ENCODE peak calls at places on chromosomes 3 and 15, in seven cellular contexts. D is AG04450, C is activated T-cell treated with anti-CD3 and anti-CD28 coated beads for 1 hour, Y is right cardiac atrium, Z is IMR-90, L is Kasumi-1, T is PC-3. J is an unnamed sample.

GRCh38 chr3:124142389-124142970 is 150.6 kb upstream of the ROPN1 start:
- DNase-seq in L (no peak), Z (no peak), D (no peak), T (no peak), C (no peak), Y (no peak), J (no peak)

GRCh38 chr3:131072099-131072559 is 45.5 kb downstream of the NEK11 start:
- DNase-seq in C (no peak), T (no peak), L (peak), D (no peak), Y (no peak), Z (peak), J (peak)

GRCh38 chr15:43251185-43251862 is 15.4 kb downstream of the TGM5 start:
- DNase-seq in C (no peak), Z (no peak), T (no peak), L (no peak), D (no peak), Y (no peak), J (no peak)

GRCh38 chr3:133949438-133949837 is 53.8 kb upstream of the RAB6B start:
- DNase-seq in Y (no peak), C (no peak), T (no peak), Z (peak), L (no peak), D (no peak), J (peak)

GRCh38 chr3:77687545-77687944 is 647.6 kb downstream of the ROBO2 start:
- DNase-seq in T (no peak), L (no peak), Z (no peak), C (no peak), Y (no peak), D (no peak), J (no peak)

GRCh38 chr3:8764528-8764927 is 4.9 kb downstream of the OXTR start:
- DNase-seq in T (no peak), D (no peak), C (no peak), L (no peak), Z (no peak), Y (no peak), J (no peak)

GRCh38 chr3:10551821-10552630 is 46.6 kb upstream of the ATP2B2 start:
- DNase-seq in Y (peak), L (peak), T (peak), C (peak), D (no peak), Z (peak), J (no peak)

GRCh38 chr3:7461202-7461825 is 600.4 kb downstream of the GRM7 start:
- DNase-seq in D (no peak), L (no peak), Z (no peak), Y (no peak), C (no peak), T (no peak), J (no peak)

GRCh38 chr15:95486224-95486623 is 844.3 kb upstream of the NR2F2 start:
- DNase-seq in Y (no peak), L (no peak), C (no peak), Z (no peak), T (no peak), D (no peak), J (no peak)

GRCh38 chr3:127988770-127989518 is 63.3 kb upstream of the SEC61A1 start:
- DNase-seq in C (no peak), T (peak), Y (no peak), D (no peak), Z (no peak), L (no peak), J (peak)

GRCh38 chr3:54008744-54009143 is 113.6 kb upstream of the CACNA2D3 start:
- DNase-seq in L (no peak), T (no peak), C (no peak), Z (no peak), Y (no peak), D (no peak), J (no peak)

GRCh38 chr15:38182900-38183299 is 69.7 kb upstream of the SPRED1 start:
- DNase-seq in D (no peak), Y (no peak), Z (no peak), C (no peak), T (no peak), L (no peak), J (no peak)

GRCh38 chr15:69390575-69390974 is 23.6 kb upstream of the KIF23 start:
- DNase-seq in D (no peak), C (no peak), Y (no peak), L (no peak), T (peak), Z (peak), J (peak)

GRCh38 chr15:48355377-48355776 is 24.1 kb downstream of the DUT start:
- DNase-seq in T (no peak), L (no peak), Z (peak), C (no peak), D (no peak), Y (no peak), J (no peak)

GRCh38 chr3:61669676-61670299 is 108.4 kb downstream of the PTPRG start:
- DNase-seq in T (no peak), C (no peak), D (no peak), L (no peak), Y (no peak), Z (no peak), J (no peak)

GRCh38 chr3:72100062-72100511 is 315.1 kb upstream of the PROK2 start:
- DNase-seq in L (no peak), D (no peak), Y (no peak), C (no peak), T (no peak), Z (no peak), J (no peak)

GRCh38 chr15:66462630-66463029 is 34.9 kb downstream of the SNAPC5 start:
- DNase-seq in T (no peak), D (no peak), C (no peak), Y (no peak), L (no peak), Z (peak), J (no peak)

GRCh38 chr15:49876401-49877038 is 242.5 kb downstream of the ATP8B4 start:
- DNase-seq in C (no peak), D (no peak), Y (peak), L (peak), T (peak), Z (no peak), J (no peak)

GRCh38 chr3:83224101-83224868 is 1462.8 kb upstream of the GBE1 start:
- DNase-seq in T (peak), D (no peak), Z (no peak), Y (no peak), C (no peak), L (no peak), J (no peak)

GRCh38 chr15:75693501-75694240 is 19.0 kb downstream of the CSPG4 start:
- DNase-seq in Y (peak), Z (peak), C (no peak), D (no peak), T (no peak), L (peak), J (peak)

GRCh38 chr15:76994971-76995945 is at the start of gene PSTPIP1:
- DNase-seq in Z (no peak), T (no peak), D (no peak), L (peak), C (peak), Y (peak), J (no peak)

GRCh38 chr3:87367752-87368151 is 91.4 kb upstream of the POU1F1 start:
- DNase-seq in Y (no peak), T (peak), Z (no peak), D (no peak), L (no peak), C (no peak), J (no peak)

GRCh38 chr3:56938545-56938944 is 121.9 kb upstream of the SPATA12 start:
- DNase-seq in Y (no peak), C (no peak), L (no peak), D (no peak), Z (no peak), T (no peak), J (no peak)

J was measured in HFFc6.